ENCODE peak calls at places on chromosomes 16 and 17, in ten cellular contexts. One of them, this sample, is unnamed.

GRCh38 chr17:63405741-63406261 is 40.3 kb downstream of the CYB561 start:
- DNase-seq in heart right ventricle: no peak
- DNase-seq in bronchial epithelial cell: peak; percentile 84
- DNase-seq in WTC11: no peak
- DNase-seq in neural crest cell: no peak
- DNase-seq in thoracic aorta: no peak
- DNase-seq in cardiac muscle cell: peak; percentile 85
- DNase-seq in RWPE2: no peak
- DNase-seq in prostate gland: peak; percentile 24
- DNase-seq in right lobe of liver: no peak
- DNase-seq in this sample: no peak

GRCh38 chr17:55743103-55743679 is 7.7 kb upstream of the PCTP start:
- DNase-seq in heart right ventricle: no peak
- DNase-seq in RWPE2: peak; percentile 92
- DNase-seq in thoracic aorta: no peak
- DNase-seq in right lobe of liver: peak; percentile 62
- DNase-seq in cardiac muscle cell: no peak
- DNase-seq in prostate gland: peak; percentile 15
- DNase-seq in WTC11: no peak
- DNase-seq in bronchial epithelial cell: peak; percentile 93
- DNase-seq in neural crest cell: no peak
- DNase-seq in this sample: no peak

GRCh38 chr17:58333396-58334207 is 5.0 kb upstream of the TSPOAP1 start:
- DNase-seq in right lobe of liver: no peak
- DNase-seq in neural crest cell: no peak
- DNase-seq in WTC11: peak; percentile 4
- DNase-seq in RWPE2: no peak
- DNase-seq in thoracic aorta: no peak
- DNase-seq in cardiac muscle cell: no peak
- DNase-seq in bronchial epithelial cell: no peak
- DNase-seq in prostate gland: no peak
- DNase-seq in heart right ventricle: no peak
- DNase-seq in this sample: peak; percentile 25

GRCh38 chr17:27414271-27414670 is 42.0 kb upstream of the KSR1 start:
- DNase-seq in prostate gland: no peak
- DNase-seq in cardiac muscle cell: no peak
- DNase-seq in neural crest cell: no peak
- DNase-seq in thoracic aorta: no peak
- DNase-seq in bronchial epithelial cell: peak; percentile 8
- DNase-seq in WTC11: no peak
- DNase-seq in RWPE2: no peak
- DNase-seq in right lobe of liver: no peak
- DNase-seq in heart right ventricle: no peak
- DNase-seq in this sample: no peak

GRCh38 chr17:82524540-82524939 is 5.0 kb downstream of the FOXK2 start:
- DNase-seq in WTC11: no peak
- DNase-seq in prostate gland: no peak
- DNase-seq in bronchial epithelial cell: no peak
- DNase-seq in thoracic aorta: no peak
- DNase-seq in cardiac muscle cell: no peak
- DNase-seq in RWPE2: no peak
- DNase-seq in neural crest cell: no peak
- DNase-seq in heart right ventricle: no peak
- DNase-seq in right lobe of liver: no peak
- DNase-seq in this sample: no peak

GRCh38 chr16:85028638-85029412 is 1.2 kb downstream of the KIAA0513 start:
- DNase-seq in thoracic aorta: no peak
- DNase-seq in WTC11: no peak
- DNase-seq in RWPE2: peak; percentile 93
- DNase-seq in cardiac muscle cell: peak; percentile 33
- DNase-seq in heart right ventricle: no peak
- DNase-seq in bronchial epithelial cell: peak; percentile 86
- DNase-seq in prostate gland: peak; percentile 67
- DNase-seq in neural crest cell: no peak
- DNase-seq in right lobe of liver: peak; percentile 44
- DNase-seq in this sample: peak; percentile 48

GRCh38 chr16:80556481-80556880 is 15.7 kb downstream of the DYNLRB2 start:
- DNase-seq in RWPE2: no peak
- DNase-seq in neural crest cell: no peak
- DNase-seq in prostate gland: no peak
- DNase-seq in heart right ventricle: no peak
- DNase-seq in bronchial epithelial cell: no peak
- DNase-seq in right lobe of liver: no peak
- DNase-seq in thoracic aorta: no peak
- DNase-seq in cardiac muscle cell: no peak
- DNase-seq in WTC11: no peak
- DNase-seq in this sample: no peak

GRCh38 chr17:40539711-40540411 is 25.4 kb downstream of the CCR7 start:
- DNase-seq in heart right ventricle: no peak
- DNase-seq in RWPE2: no peak
- DNase-seq in WTC11: no peak
- DNase-seq in right lobe of liver: no peak
- DNase-seq in cardiac muscle cell: no peak
- DNase-seq in thoracic aorta: no peak
- DNase-seq in bronchial epithelial cell: no peak
- DNase-seq in prostate gland: no peak
- DNase-seq in neural crest cell: no peak
- DNase-seq in this sample: no peak

GRCh38 chr16:3182608-3183444 is 5.2 kb upstream of the OR1F1 start:
- DNase-seq in prostate gland: no peak
- DNase-seq in thoracic aorta: no peak
- DNase-seq in right lobe of liver: peak; percentile 51
- DNase-seq in bronchial epithelial cell: peak; percentile 59
- DNase-seq in neural crest cell: peak; percentile 75
- DNase-seq in RWPE2: no peak
- DNase-seq in heart right ventricle: no peak
- DNase-seq in cardiac muscle cell: peak; percentile 57
- DNase-seq in WTC11: peak; percentile 85
- DNase-seq in this sample: no peak
- TF ChIP-seq CTCF in prostate gland: no peak
- TF ChIP-seq CTCF in thoracic aorta: peak; percentile 22
- TF ChIP-seq CTCF in right lobe of liver: peak; percentile 27
- TF ChIP-seq CTCF in bronchial epithelial cell: peak; percentile 61
- TF ChIP-seq CTCF in neural crest cell: no peak
- TF ChIP-seq CTCF in RWPE2: peak; percentile 14
- TF ChIP-seq CTCF in heart right ventricle: peak; percentile 14
- TF ChIP-seq CTCF in cardiac muscle cell: peak; percentile 44
- TF ChIP-seq CTCF in WTC11: no peak
- TF ChIP-seq CTCF in this sample: peak; percentile 54

GRCh38 chr17:64533784-64534183 is 27.0 kb downstream of the CEP95 start:
- DNase-seq in thoracic aorta: no peak
- DNase-seq in right lobe of liver: no peak
- DNase-seq in neural crest cell: no peak
- DNase-seq in RWPE2: no peak
- DNase-seq in prostate gland: no peak
- DNase-seq in cardiac muscle cell: no peak
- DNase-seq in WTC11: no peak
- DNase-seq in bronchial epithelial cell: no peak
- DNase-seq in heart right ventricle: no peak
- DNase-seq in this sample: no peak

GRCh38 chr17:64531955-64532371 is 25.2 kb downstream of the CEP95 start:
- DNase-seq in cardiac muscle cell: no peak
- DNase-seq in prostate gland: no peak
- DNase-seq in thoracic aorta: no peak
- DNase-seq in bronchial epithelial cell: no peak
- DNase-seq in neural crest cell: no peak
- DNase-seq in RWPE2: no peak
- DNase-seq in heart right ventricle: no peak
- DNase-seq in WTC11: no peak
- DNase-seq in right lobe of liver: no peak
- DNase-seq in this sample: no peak

GRCh38 chr17:64535357-64535756 is 28.6 kb downstream of the CEP95 start:
- DNase-seq in right lobe of liver: no peak
- DNase-seq in cardiac muscle cell: no peak
- DNase-seq in prostate gland: no peak
- DNase-seq in bronchial epithelial cell: no peak
- DNase-seq in WTC11: no peak
- DNase-seq in RWPE2: no peak
- DNase-seq in neural crest cell: no peak
- DNase-seq in heart right ventricle: no peak
- DNase-seq in thoracic aorta: no peak
- DNase-seq in this sample: no peak

GRCh38 chr17:64532409-64532808 is 25.6 kb downstream of the CEP95 start:
- DNase-seq in RWPE2: no peak
- DNase-seq in right lobe of liver: no peak
- DNase-seq in heart right ventricle: no peak
- DNase-seq in bronchial epithelial cell: no peak
- DNase-seq in cardiac muscle cell: no peak
- DNase-seq in neural crest cell: no peak
- DNase-seq in thoracic aorta: no peak
- DNase-seq in WTC11: no peak
- DNase-seq in prostate gland: no peak
- DNase-seq in this sample: no peak

GRCh38 chr17:64534187-64534586 is 27.4 kb downstream of the CEP95 start:
- DNase-seq in right lobe of liver: no peak
- DNase-seq in cardiac muscle cell: no peak
- DNase-seq in neural crest cell: no peak
- DNase-seq in bronchial epithelial cell: peak; percentile 10
- DNase-seq in WTC11: no peak
- DNase-seq in RWPE2: no peak
- DNase-seq in thoracic aorta: no peak
- DNase-seq in heart right ventricle: no peak
- DNase-seq in prostate gland: no peak
- DNase-seq in this sample: no peak
- TF ChIP-seq CTCF in right lobe of liver: no peak
- TF ChIP-seq CTCF in cardiac muscle cell: peak; percentile 13
- TF ChIP-seq CTCF in neural crest cell: no peak
- TF ChIP-seq CTCF in bronchial epithelial cell: peak; percentile 40
- TF ChIP-seq CTCF in WTC11: no peak
- TF ChIP-seq CTCF in RWPE2: peak; percentile 19
- TF ChIP-seq CTCF in thoracic aorta: no peak
- TF ChIP-seq CTCF in heart right ventricle: no peak
- TF ChIP-seq CTCF in prostate gland: no peak
- TF ChIP-seq CTCF in this sample: no peak

GRCh38 chr16:89179656-89180315 is 8.2 kb downstream of the CDH15 start:
- DNase-seq in neural crest cell: no peak
- DNase-seq in RWPE2: no peak
- DNase-seq in WTC11: no peak
- DNase-seq in cardiac muscle cell: no peak
- DNase-seq in thoracic aorta: no peak
- DNase-seq in right lobe of liver: no peak
- DNase-seq in bronchial epithelial cell: no peak
- DNase-seq in heart right ventricle: no peak
- DNase-seq in prostate gland: no peak
- DNase-seq in this sample: no peak

GRCh38 chr16:89183975-89184684 is 12.6 kb downstream of the CDH15 start:
- DNase-seq in RWPE2: no peak
- DNase-seq in cardiac muscle cell: no peak
- DNase-seq in neural crest cell: no peak
- DNase-seq in WTC11: no peak
- DNase-seq in bronchial epithelial cell: no peak
- DNase-seq in right lobe of liver: no peak
- DNase-seq in prostate gland: no peak
- DNase-seq in heart right ventricle: peak; percentile 2
- DNase-seq in thoracic aorta: no peak
- DNase-seq in this sample: no peak

GRCh38 chr16:89184685-89185061 is 13.1 kb downstream of the CDH15 start:
- DNase-seq in heart right ventricle: no peak
- DNase-seq in cardiac muscle cell: no peak
- DNase-seq in bronchial epithelial cell: no peak
- DNase-seq in WTC11: no peak
- DNase-seq in prostate gland: no peak
- DNase-seq in right lobe of liver: no peak
- DNase-seq in neural crest cell: no peak
- DNase-seq in thoracic aorta: no peak
- DNase-seq in RWPE2: no peak
- DNase-seq in this sample: no peak

GRCh38 chr16:89185062-89185751 is 13.7 kb downstream of the CDH15 start:
- DNase-seq in right lobe of liver: peak; percentile 18
- DNase-seq in cardiac muscle cell: no peak
- DNase-seq in bronchial epithelial cell: no peak
- DNase-seq in prostate gland: no peak
- DNase-seq in thoracic aorta: no peak
- DNase-seq in WTC11: no peak
- DNase-seq in neural crest cell: no peak
- DNase-seq in heart right ventricle: peak; percentile 8
- DNase-seq in RWPE2: no peak
- DNase-seq in this sample: no peak

GRCh38 chr16:89183463-89183862 is 11.9 kb downstream of the CDH15 start:
- DNase-seq in prostate gland: no peak
- DNase-seq in neural crest cell: no peak
- DNase-seq in bronchial epithelial cell: no peak
- DNase-seq in WTC11: no peak
- DNase-seq in RWPE2: no peak
- DNase-seq in cardiac muscle cell: no peak
- DNase-seq in right lobe of liver: no peak
- DNase-seq in thoracic aorta: no peak
- DNase-seq in heart right ventricle: peak; percentile 1
- DNase-seq in this sample: no peak
- TF ChIP-seq CTCF in prostate gland: no peak
- TF ChIP-seq CTCF in neural crest cell: no peak
- TF ChIP-seq CTCF in bronchial epithelial cell: no peak
- TF ChIP-seq CTCF in WTC11: no peak
- TF ChIP-seq CTCF in RWPE2: no peak
- TF ChIP-seq CTCF in cardiac muscle cell: no peak
- TF ChIP-seq CTCF in right lobe of liver: no peak
- TF ChIP-seq CTCF in thoracic aorta: no peak
- TF ChIP-seq CTCF in heart right ventricle: no peak
- TF ChIP-seq CTCF in this sample: no peak

GRCh38 chr17:50149099-50149424 is 1.4 kb downstream of the PPP1R9B start:
- DNase-seq in right lobe of liver: no peak
- DNase-seq in bronchial epithelial cell: no peak
- DNase-seq in prostate gland: no peak
- DNase-seq in RWPE2: no peak
- DNase-seq in cardiac muscle cell: no peak
- DNase-seq in thoracic aorta: no peak
- DNase-seq in WTC11: no peak
- DNase-seq in heart right ventricle: no peak
- DNase-seq in neural crest cell: no peak
- DNase-seq in this sample: no peak

GRCh38 chr17:50150354-50151040 is at the start of gene PPP1R9B:
- DNase-seq in prostate gland: no peak
- DNase-seq in heart right ventricle: peak; percentile 20
- DNase-seq in thoracic aorta: no peak
- DNase-seq in RWPE2: no peak
- DNase-seq in cardiac muscle cell: no peak
- DNase-seq in bronchial epithelial cell: no peak
- DNase-seq in WTC11: no peak
- DNase-seq in neural crest cell: no peak
- DNase-seq in right lobe of liver: no peak
- DNase-seq in this sample: no peak

GRCh38 chr17:50148226-50149098 is 2.0 kb downstream of the PPP1R9B start:
- DNase-seq in bronchial epithelial cell: peak; percentile 84
- DNase-seq in RWPE2: peak; percentile 93
- DNase-seq in neural crest cell: no peak
- DNase-seq in heart right ventricle: peak; percentile 50
- DNase-seq in prostate gland: peak; percentile 83
- DNase-seq in cardiac muscle cell: peak; percentile 47
- DNase-seq in WTC11: no peak
- DNase-seq in thoracic aorta: peak; percentile 54
- DNase-seq in right lobe of liver: peak; percentile 77
- DNase-seq in this sample: peak; percentile 43

GRCh38 chr17:50151041-50151936 is 812 bp upstream of the PPP1R9B start:
- DNase-seq in right lobe of liver: peak; percentile 92
- DNase-seq in WTC11: peak; percentile 92
- DNase-seq in cardiac muscle cell: peak; percentile 95
- DNase-seq in prostate gland: peak; percentile 86
- DNase-seq in thoracic aorta: peak; percentile 72
- DNase-seq in neural crest cell: peak; percentile 83
- DNase-seq in heart right ventricle: peak; percentile 92
- DNase-seq in bronchial epithelial cell: peak; percentile 67
- DNase-seq in RWPE2: peak; percentile 94
- DNase-seq in this sample: peak; percentile 79

DNA sequence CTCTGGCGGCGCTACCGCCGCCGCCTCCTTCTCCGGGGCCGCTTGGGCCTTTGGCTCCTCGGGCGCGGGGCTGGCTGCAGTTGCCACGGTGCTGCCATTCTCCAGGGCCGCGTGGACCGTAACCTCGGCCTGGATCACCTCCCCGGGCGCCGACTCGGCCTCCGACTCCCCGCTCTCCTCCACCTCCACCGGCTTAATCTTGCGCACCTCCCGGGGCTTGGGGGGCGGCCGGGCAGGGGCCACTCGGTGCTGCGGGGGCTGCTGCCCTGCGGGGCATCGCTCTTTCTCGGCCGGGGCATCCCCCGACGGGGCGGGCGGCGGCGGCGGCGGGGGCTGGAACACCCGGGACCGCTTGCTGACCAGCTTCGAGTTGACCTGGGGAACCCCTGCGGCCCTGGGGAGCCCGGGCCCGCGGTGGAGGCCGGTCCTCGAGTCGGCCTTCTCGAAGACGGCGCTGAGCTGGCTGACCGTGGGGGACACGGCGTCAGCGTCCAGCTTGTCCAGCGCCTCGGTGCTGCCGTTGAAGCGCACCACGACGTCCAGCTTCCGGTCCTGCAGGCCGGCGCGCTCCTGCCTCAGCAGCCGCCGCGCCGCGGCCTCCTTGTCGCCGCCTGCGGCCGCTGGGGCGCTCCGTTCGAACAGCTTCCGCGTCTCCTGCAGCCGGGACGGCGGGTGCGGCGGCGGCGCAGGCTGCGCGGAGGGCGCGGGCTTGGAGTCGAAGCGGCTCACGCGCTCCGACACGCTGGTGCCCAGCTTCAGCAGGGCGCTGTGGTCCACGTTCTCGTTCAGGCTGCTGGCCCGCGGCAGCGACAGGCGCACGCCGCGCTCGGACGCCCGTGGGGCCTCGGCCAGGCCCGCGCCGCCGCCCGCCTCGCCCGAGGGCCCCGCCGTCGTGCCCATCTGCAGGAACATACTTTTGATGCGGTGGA is 788 bp downstream of the PPP1R9B start:
- DNase-seq in cardiac muscle cell: peak; percentile 64
- DNase-seq in bronchial epithelial cell: peak; percentile 36
- DNase-seq in neural crest cell: peak; percentile 45
- DNase-seq in heart right ventricle: peak; percentile 76
- DNase-seq in prostate gland: peak; percentile 47
- DNase-seq in right lobe of liver: peak; percentile 73
- DNase-seq in RWPE2: peak; percentile 69
- DNase-seq in thoracic aorta: no peak
- DNase-seq in WTC11: no peak
- DNase-seq in this sample: peak; percentile 58
- TF ChIP-seq CTCF in cardiac muscle cell: no peak
- TF ChIP-seq CTCF in bronchial epithelial cell: no peak
- TF ChIP-seq CTCF in neural crest cell: peak; percentile 33
- TF ChIP-seq CTCF in heart right ventricle: no peak
- TF ChIP-seq CTCF in prostate gland: no peak
- TF ChIP-seq CTCF in right lobe of liver: no peak
- TF ChIP-seq CTCF in RWPE2: no peak
- TF ChIP-seq CTCF in thoracic aorta: no peak
- TF ChIP-seq CTCF in WTC11: no peak
- TF ChIP-seq CTCF in this sample: no peak